ENCODE peak calls at places on chromosome 1, in ten cellular contexts. Y is tibial nerve; A is stimulated activated CD4-positive, alpha-beta T cell treated with anti-CD3 and anti-CD28 coated beads, Interleukin-4, amount 100 ng/mL, for 24 hours; D is mucosa of gallbladder; L is kidney epithelial cell; N is NCI-H1092; T is GM23338; E is activated T-helper 1 cell treated with anti-CD3 and anti-CD28 coated beads, Interleukin-12 subunit alpha, Interleukin-12 subunit beta, Interleukin-2, Interleukin-4 antibody, amounts not matched to agents 30 ng/mL and 10 ng/mL and 1 ng/mL, durations not matched to agents 14 hours and 24 hours and 36 hours; C is activated CD8-positive, alpha-beta T cell treated with anti-CD3 and anti-CD28 coated beads for 36 hours; H is H9. B is an unnamed sample.
A peak's percentile ranks its signal among the peaks of the same experiment; 100 is the strongest.

GRCh38 chr1:43781574-43781973 is 74.2 kb downstream of the ST3GAL3 start:
- DNase-seq in Y (no peak), A (no peak), D (no peak), L (no peak), N (no peak), T (no peak), E (no peak), C (no peak), H (no peak), B (no peak)

GRCh38 chr1:55580845-55581332 is 365.7 kb upstream of the USP24 start:
- DNase-seq in Y (peak; percentile 51), A (no peak), D (no peak), L (peak; percentile 44), N (no peak), T (no peak), E (no peak), C (no peak), H (no peak), B (no peak)

GRCh38 chr1:58358311-58358710 is 188.2 kb downstream of the OMA1 start:
- DNase-seq in Y (no peak), A (no peak), D (no peak), L (peak; percentile 12), N (no peak), T (peak; percentile 17), E (no peak), C (no peak), H (no peak), B (no peak)

GRCh38 chr1:27724961-27725373 is 794 bp upstream of the FAM76A start:
- DNase-seq in Y (peak; percentile 13), A (no peak), D (peak; percentile 55), L (no peak), N (peak; percentile 65), T (peak; percentile 83), E (no peak), C (no peak), H (peak; percentile 85), B (no peak)

GRCh38 chr1:10710489-10710888 is 86.0 kb downstream of the CASZ1 start:
- DNase-seq in Y (no peak), A (no peak), D (no peak), L (no peak), N (peak; percentile 83), T (no peak), E (no peak), C (no peak), H (no peak), B (no peak)

GRCh38 chr1:68623700-68624099 is 126.8 kb upstream of the DEPDC1 start:
- DNase-seq in Y (no peak), A (no peak), D (no peak), L (peak; percentile 7), N (no peak), T (no peak), E (no peak), C (no peak), H (no peak), B (no peak)

GRCh38 chr1:25922633-25923567 is 16.7 kb upstream of the STMN1 start:
- DNase-seq in Y (peak; percentile 38), A (peak; percentile 33), D (peak; percentile 23), L (peak; percentile 21), N (peak; percentile 65), T (peak; percentile 83), E (peak; percentile 38), C (peak; percentile 66), H (peak; percentile 74), B (peak; percentile 63)

GRCh38 chr1:204941415-204942338 is 71.0 kb downstream of the NFASC start:
- DNase-seq in Y (peak; percentile 72), A (peak; percentile 40), D (peak; percentile 51), L (no peak), N (peak; percentile 44), T (peak; percentile 86), E (peak; percentile 29), C (peak; percentile 77), H (peak; percentile 74), B (peak; percentile 36)

GRCh38 chr1:230641346-230641745 is 935 bp upstream of the COG2 start:
- DNase-seq in Y (no peak), A (no peak), D (no peak), L (no peak), N (no peak), T (no peak), E (no peak), C (no peak), H (no peak), B (no peak)